ENCODE peak calls at places on chromosome 20, in ten cellular contexts. F is NCI-H1105 treated with DMSO at 0.1 percent for 48 hours; W is WTC11; E is activated T-cell treated with anti-CD3 and anti-CD28 coated beads for 24 hours; D is K562; L is HCT116; R is activated CD4-positive, alpha-beta T cell treated with anti-CD3 and anti-CD28 coated beads for 4 hours; U is fibroblast of lung; B is cerebellar nuclear complex; H is skeletal muscle cell. S is an unnamed sample.

GRCh38 chr20:17419459-17419858 is 111.7 kb downstream of the BFSP1 start:
- DNase-seq in F (peak), W (no peak), E (no peak), D (no peak), L (no peak), R (no peak), U (no peak), B (no peak), H (no peak), S (no peak)

GRCh38 chr20:13006825-13007224 is 1.9 kb upstream of the SPTLC3 start:
- DNase-seq in F (no peak), W (no peak), E (no peak), D (no peak), L (no peak), R (no peak), U (peak), B (no peak), H (peak), S (no peak)

GRCh38 chr20:20214757-20215275 is 153.1 kb upstream of the INSM1 start:
- DNase-seq in F (no peak), W (no peak), E (no peak), D (no peak), L (no peak), R (no peak), U (no peak), B (peak), H (no peak), S (no peak)

GRCh38 chr20:49344140-49344539 is 66.3 kb upstream of the ZNFX1 start:
- DNase-seq in F (no peak), W (no peak), E (no peak), D (no peak), L (no peak), R (no peak), U (no peak), B (no peak), H (no peak), S (no peak)

GRCh38 chr20:7722564-7722963 is 217.7 kb downstream of the HAO1 start:
- DNase-seq in F (no peak), W (no peak), E (no peak), D (no peak), L (no peak), R (no peak), U (peak), B (no peak), H (no peak), S (no peak)

GRCh38 chr20:57439432-57439831 is 48.2 kb downstream of the RBM38 start:
- DNase-seq in F (peak), W (no peak), E (no peak), D (no peak), L (no peak), R (no peak), U (no peak), B (no peak), H (no peak), S (peak)

GRCh38 chr20:46128310-46129151 is 10.4 kb downstream of the CD40 start:
- DNase-seq in F (peak), W (peak), E (no peak), D (peak), L (no peak), R (no peak), U (peak), B (peak), H (no peak), S (peak)

GRCh38 chr20:32880635-32881034 is 21.9 kb downstream of the EFCAB8 start:
- DNase-seq in F (no peak), W (no peak), E (no peak), D (no peak), L (no peak), R (no peak), U (no peak), B (no peak), H (no peak), S (no peak)

GRCh38 chr20:13638162-13638495 is 603 bp downstream of the TASP1 start:
- DNase-seq in F (peak), W (no peak), E (no peak), D (peak), L (no peak), R (no peak), U (peak), B (no peak), H (no peak), S (no peak)

GRCh38 chr20:7689151-7689550 is 251.1 kb downstream of the HAO1 start:
- DNase-seq in F (no peak), W (no peak), E (no peak), D (no peak), L (no peak), R (no peak), U (no peak), B (no peak), H (no peak), S (no peak)

GRCh38 chr20:2280083-2280482 is 15.7 kb upstream of the TGM3 start:
- DNase-seq in F (no peak), W (no peak), E (no peak), D (no peak), L (no peak), R (no peak), U (no peak), B (no peak), H (no peak), S (no peak)

GRCh38 chr20:44788706-44789456 is 21.5 kb downstream of the RIMS4 start:
- DNase-seq in F (no peak), W (no peak), E (no peak), D (no peak), L (no peak), R (no peak), U (no peak), B (no peak), H (no peak), S (no peak)

GRCh38 chr20:57260065-57260958 is 6.1 kb downstream of the BMP7 start:
- DNase-seq in F (no peak), W (no peak), E (no peak), D (no peak), L (no peak), R (no peak), U (no peak), B (no peak), H (no peak), S (no peak)

GRCh38 chr20:1414982-1415381 is 22.1 kb upstream of the FKBP1A start:
- DNase-seq in F (no peak), W (no peak), E (no peak), D (no peak), L (no peak), R (no peak), U (no peak), B (no peak), H (no peak), S (no peak)

GRCh38 chr20:44747166-44748004 is 1.7 kb downstream of the KCNK15 start:
- DNase-seq in F (peak), W (peak), E (peak), D (peak), L (peak), R (peak), U (peak), B (no peak), H (no peak), S (no peak)

GRCh38 chr20:47735412-47736400 is 49.6 kb downstream of the SULF2 start:
- DNase-seq in F (no peak), W (no peak), E (no peak), D (no peak), L (no peak), R (no peak), U (no peak), B (no peak), H (no peak), S (peak)

GRCh38 chr20:15200139-15200538 is 862.7 kb upstream of the FLRT3 start:
- DNase-seq in F (no peak), W (no peak), E (no peak), D (no peak), L (no peak), R (no peak), U (no peak), B (no peak), H (no peak), S (no peak)

GRCh38 chr20:2771631-2772080 is 28.8 kb downstream of the CPXM1 start:
- DNase-seq in F (no peak), W (no peak), E (no peak), D (no peak), L (no peak), R (no peak), U (peak), B (no peak), H (no peak), S (no peak)